ENCODE peak calls at places on chromosomes 1 and 21, in ten cellular contexts. W, C, S, I, F, N, L, Y, Q and T are unnamed samples. For H3K9me2, the result is how much of the 10 kb centered on the place peaks cover.

GRCh38 chr1:171653796-171654704 is 1.6 kb upstream of the MYOC start:
- DNase-seq in W (no peak), C (peak), S (no peak), I (no peak), F (no peak), N (no peak), L (no peak), Y (no peak), Q (peak), T (no peak)

GRCh38 chr21:44432841-44433790 is 22.2 kb upstream of the LRRC3 start:
- DNase-seq in W (no peak), C (no peak), S (no peak), I (no peak), F (no peak), N (no peak), L (no peak), Y (peak), Q (no peak), T (no peak)

GRCh38 chr1:244675167-244675566 is 22.2 kb downstream of the DESI2 start:
- DNase-seq in W (no peak), C (peak), S (no peak), I (no peak), F (no peak), N (no peak), L (no peak), Y (no peak), Q (no peak), T (no peak)

GRCh38 chr1:64687725-64688285 is 57.1 kb upstream of the RAVER2 start:
- DNase-seq in W (no peak), C (peak), S (no peak), I (no peak), F (no peak), N (no peak), L (no peak), Y (no peak), Q (peak), T (peak)

GRCh38 chr1:174131032-174131638 is 28.2 kb upstream of the RABGAP1L start:
- DNase-seq in W (no peak), C (no peak), S (no peak), I (no peak), F (no peak), N (no peak), L (no peak), Y (no peak), Q (no peak), T (no peak)

GRCh38 chr1:64073705-64074104 is 129.7 kb upstream of the UBE2U start:
- DNase-seq in W (no peak), C (no peak), S (no peak), I (no peak), F (no peak), N (no peak), L (no peak), Y (peak), Q (no peak), T (peak)

GRCh38 chr1:10986525-10986890 is 25.9 kb upstream of the TARDBP start:
- DNase-seq in W (no peak), C (no peak), S (no peak), I (no peak), F (no peak), N (no peak), L (no peak), Y (no peak), Q (no peak), T (no peak)

GRCh38 chr1:88061106-88061829 is 622.8 kb upstream of the PKN2 start:
- DNase-seq in W (peak), C (peak), S (peak), I (peak), F (peak), N (peak), L (peak), Y (peak), Q (peak), T (peak)

GRCh38 chr21:44724166-44724565 is 12.8 kb upstream of the TSPEAR start:
- DNase-seq in W (no peak), C (no peak), S (no peak), I (no peak), F (no peak), N (no peak), L (no peak), Y (no peak), Q (no peak), T (no peak)

GRCh38 chr1:201753492-201753891 is 75.5 kb upstream of the IPO9 start:
- DNase-seq in W (no peak), C (no peak), S (no peak), I (no peak), F (no peak), N (no peak), L (no peak), Y (no peak), Q (no peak), T (no peak)

GRCh38 chr1:158942490-158942889 is 11.1 kb downstream of the PYHIN1 start:
- DNase-seq in W (no peak), C (no peak), S (no peak), I (no peak), F (no peak), N (no peak), L (no peak), Y (no peak), Q (no peak), T (no peak)

GRCh38 chr1:245465666-245466065 is 310.9 kb downstream of the KIF26B start:
- DNase-seq in W (no peak), C (no peak), S (no peak), I (no peak), F (no peak), N (no peak), L (no peak), Y (no peak), Q (no peak), T (no peak)

GRCh38 chr1:227891223-227891954 is 56.3 kb downstream of the WNT9A start:
- DNase-seq in W (no peak), C (no peak), S (no peak), I (no peak), F (no peak), N (no peak), L (no peak), Y (peak), Q (peak), T (no peak)

GRCh38 chr1:216815239-216815955 is 92.2 kb upstream of the ESRRG start:
- DNase-seq in W (no peak), C (no peak), S (peak), I (peak), F (no peak), N (no peak), L (no peak), Y (no peak), Q (no peak), T (no peak)

GRCh38 chr1:90362163-90362562 is 354.9 kb downstream of the BARHL2 start:
- DNase-seq in W (no peak), C (no peak), S (no peak), I (no peak), F (no peak), N (no peak), L (no peak), Y (no peak), Q (no peak), T (no peak)

GRCh38 chr1:110916669-110917306 is 43.8 kb downstream of the CD53 start:
- DNase-seq in W (peak), C (peak), S (peak), I (no peak), F (peak), N (peak), L (no peak), Y (no peak), Q (peak), T (peak)

GRCh38 chr1:115666702-115667101 is 24.9 kb downstream of the VANGL1 start:
- DNase-seq in W (no peak), C (no peak), S (no peak), I (no peak), F (no peak), N (no peak), L (no peak), Y (no peak), Q (no peak), T (no peak)

GRCh38 chr1:184753608-184754478 is 815 bp downstream of the EDEM3 start:
- DNase-seq in W (no peak), C (peak), S (peak), I (peak), F (peak), N (peak), L (peak), Y (no peak), Q (peak), T (peak)

GRCh38 chr1:186858923-186859322 is 30.2 kb downstream of the PLA2G4A start:
- DNase-seq in W (no peak), C (peak), S (no peak), I (no peak), F (no peak), N (no peak), L (no peak), Y (no peak), Q (no peak), T (no peak)

GRCh38 chr1:44267438-44267837 is 54.2 kb downstream of the DMAP1 start:
- DNase-seq in W (no peak), C (no peak), S (peak), I (no peak), F (no peak), N (no peak), L (no peak), Y (no peak), Q (no peak), T (no peak)

GRCh38 chr1:108925920-108926319 is 37.4 kb downstream of the CLCC1 start:
- DNase-seq in W (no peak), C (no peak), S (no peak), I (no peak), F (no peak), N (no peak), L (no peak), Y (no peak), Q (no peak), T (no peak)

GRCh38 chr1:160522622-160523345 is at the start of gene SLAMF6:
- DNase-seq in W (no peak), C (no peak), S (no peak), I (no peak), F (peak), N (peak), L (peak), Y (no peak), Q (no peak), T (no peak)

GRCh38 chr21:43900690-43901089 is 35.7 kb downstream of the AGPAT3 start:
- DNase-seq in W (no peak), C (no peak), S (no peak), I (no peak), F (no peak), N (no peak), L (no peak), Y (no peak), Q (no peak), T (no peak)

GRCh38 chr1:201001962-201002361 is 21.6 kb downstream of the KIF21B start:
- DNase-seq in W (no peak), C (no peak), S (no peak), I (no peak), F (no peak), N (no peak), L (no peak), Y (no peak), Q (no peak), T (no peak)

GRCh38 chr1:40039245-40039756 is 1.2 kb upstream of the CAP1 start:
- DNase-seq in W (no peak), C (no peak), S (no peak), I (no peak), F (peak), N (peak), L (peak), Y (no peak), Q (peak), T (no peak)

GRCh38 chr1:8463144-8463927 is 145.4 kb downstream of the SLC45A1 start:
- DNase-seq in W (no peak), C (peak), S (peak), I (no peak), F (no peak), N (no peak), L (peak), Y (peak), Q (peak), T (no peak)

GRCh38 chr1:118788372-118788955 is 199.7 kb downstream of the TBX15 start:
- DNase-seq in W (no peak), C (peak), S (peak), I (no peak), F (no peak), N (no peak), L (no peak), Y (no peak), Q (peak), T (no peak)

GRCh38 chr1:162674018-162674608 is 41.8 kb downstream of the DDR2 start:
- DNase-seq in W (no peak), C (peak), S (no peak), I (no peak), F (no peak), N (no peak), L (no peak), Y (no peak), Q (peak), T (no peak)

GRCh38 chr1:167484726-167485125 is 33.6 kb downstream of the CD247 start:
- DNase-seq in W (no peak), C (no peak), S (no peak), I (no peak), F (no peak), N (no peak), L (no peak), Y (no peak), Q (no peak), T (no peak)

GRCh38 chr1:194908643-194909042 is 1699.6 kb downstream of the KCNT2 start:
- DNase-seq in W (no peak), C (no peak), S (no peak), I (no peak), F (no peak), N (no peak), L (no peak), Y (no peak), Q (no peak), T (no peak)

GRCh38 chr1:168783424-168783823 is 54.4 kb upstream of the DPT start:
- DNase-seq in W (no peak), C (peak), S (peak), I (no peak), F (no peak), N (no peak), L (no peak), Y (no peak), Q (no peak), T (no peak)

GRCh38 chr1:115466433-115466832 is 128.4 kb upstream of the NGF start:
- DNase-seq in W (no peak), C (peak), S (no peak), I (peak), F (no peak), N (no peak), L (no peak), Y (no peak), Q (no peak), T (no peak)

GRCh38 chr1:37267111-37267835 is 207.1 kb upstream of the ZC3H12A start:
- DNase-seq in W (no peak), C (peak), S (no peak), I (peak), F (no peak), N (no peak), L (no peak), Y (peak), Q (no peak), T (no peak)

GRCh38 chr1:204869097-204869496 is 1.6 kb upstream of the NFASC start:
- DNase-seq in W (no peak), C (no peak), S (no peak), I (no peak), F (no peak), N (no peak), L (no peak), Y (no peak), Q (no peak), T (no peak)

GRCh38 chr1:19861034-19861433 is 21.2 kb upstream of the OTUD3 start:
- DNase-seq in W (no peak), C (peak), S (peak), I (no peak), F (no peak), N (no peak), L (no peak), Y (no peak), Q (peak), T (no peak)

GRCh38 chr1:23577056-23577985 is 18.0 kb upstream of the ID3 start:
- DNase-seq in W (no peak), C (peak), S (peak), I (no peak), F (peak), N (peak), L (peak), Y (no peak), Q (peak), T (peak)

GRCh38 chr21:31803039-31804007 is 69.5 kb upstream of the HUNK start:
- DNase-seq in W (no peak), C (no peak), S (no peak), I (no peak), F (no peak), N (no peak), L (no peak), Y (no peak), Q (no peak), T (no peak)

GRCh38 chr1:169305356-169305755 is 62.2 kb downstream of the NME7 start:
- DNase-seq in W (no peak), C (no peak), S (no peak), I (peak), F (no peak), N (no peak), L (no peak), Y (no peak), Q (no peak), T (no peak)

GRCh38 chr1:77197351-77197750 is 21.9 kb downstream of the PIGK start:
- DNase-seq in W (no peak), C (no peak), S (no peak), I (no peak), F (no peak), N (no peak), L (no peak), Y (no peak), Q (no peak), T (no peak)

DNA sequence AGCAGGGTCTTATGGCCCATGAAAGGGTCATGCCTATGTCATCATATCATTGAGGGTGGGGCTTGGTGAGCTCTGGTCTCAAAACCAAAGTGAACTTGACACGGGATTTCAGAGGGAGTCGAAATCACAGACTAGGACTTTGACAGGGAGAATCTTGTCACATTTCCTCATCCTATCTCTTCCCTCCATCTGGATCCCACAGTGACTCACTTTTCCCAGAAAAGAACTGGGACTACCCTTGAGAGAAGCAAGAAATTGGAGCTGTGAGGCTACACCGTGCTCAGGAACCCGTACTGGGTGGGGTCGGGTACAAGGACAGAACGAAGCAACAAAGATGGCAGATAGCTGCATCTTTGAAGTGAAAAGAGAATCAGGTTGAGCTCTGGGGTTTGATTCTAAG is 69.5 kb downstream of the ZSCAN20 start:
- DNase-seq in W (no peak), C (no peak), S (no peak), I (no peak), F (no peak), N (no peak), L (no peak), Y (no peak), Q (no peak), T (no peak)
- H3K9me2 ChIP-seq in W (under half), C (under half), S (under half), I (under half), F (under half), N (under half), L (under half), Y (under half), Q (under half), T (under half)

GRCh38 chr1:236492378-236492777 is 31.4 kb upstream of the LGALS8 start:
- DNase-seq in W (no peak), C (no peak), S (no peak), I (no peak), F (no peak), N (no peak), L (no peak), Y (no peak), Q (no peak), T (no peak)
- H3K9me2 ChIP-seq in W (under half), C (under half), S (under half), I (under half), F (under half), N (under half), L (under half), Y (under half), Q (under half), T (under half)

GRCh38 chr1:203009185-203009584 is 2.0 kb downstream of the TMEM183A start:
- DNase-seq in W (no peak), C (no peak), S (no peak), I (no peak), F (no peak), N (no peak), L (no peak), Y (no peak), Q (no peak), T (no peak)
- H3K9me2 ChIP-seq in W (under half), C (under half), S (under half), I (under half), F (under half), N (under half), L (under half), Y (under half), Q (under half), T (under half)

GRCh38 chr1:116871772-116872146 is 38.0 kb upstream of the PTGFRN start:
- DNase-seq in W (no peak), C (peak), S (no peak), I (no peak), F (no peak), N (no peak), L (no peak), Y (no peak), Q (no peak), T (peak)
- H3K9me2 ChIP-seq in W (under half), C (under half), S (under half), I (under half), F (under half), N (under half), L (under half), Y (under half), Q (under half), T (under half)

DNA sequence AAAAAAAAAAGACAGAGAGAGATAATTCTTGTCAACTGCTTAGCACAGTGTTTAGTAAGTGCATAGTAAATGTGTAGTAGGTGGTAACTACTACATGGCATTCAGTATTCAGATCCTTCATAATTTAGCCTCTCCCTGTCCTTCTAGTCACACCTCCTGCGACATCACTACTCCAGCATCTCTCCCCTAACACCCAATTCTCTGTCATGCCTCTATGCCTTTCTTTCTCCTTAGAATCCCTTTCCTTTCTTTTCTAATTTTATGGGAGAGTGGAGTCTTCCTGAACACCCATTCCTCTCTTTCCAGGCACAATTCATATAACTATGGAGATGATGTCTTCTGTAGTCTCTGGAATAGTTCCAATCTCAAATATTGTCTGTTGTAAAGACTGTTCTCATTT is 3.9 kb upstream of the VPS72 start:
- DNase-seq in W (no peak), C (peak), S (no peak), I (no peak), F (no peak), N (no peak), L (no peak), Y (no peak), Q (no peak), T (no peak)
- H3K9me2 ChIP-seq in W (under half), C (under half), S (under half), I (under half), F (under half), N (under half), L (under half), Y (under half), Q (under half), T (under half)

DNA sequence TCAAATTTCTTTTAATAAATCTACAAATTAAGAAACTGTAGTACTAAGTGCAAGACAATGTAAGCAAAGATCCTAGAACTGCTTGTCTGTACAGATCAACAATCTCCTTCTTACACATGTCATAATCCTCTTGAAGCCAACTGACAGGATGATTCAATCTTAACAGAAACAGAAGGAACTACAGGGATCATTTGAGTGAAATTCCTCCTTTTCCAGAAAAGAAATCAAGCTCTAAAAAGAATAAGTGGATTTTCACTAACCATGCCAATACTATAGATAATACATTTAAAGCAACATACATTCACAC is 53.2 kb downstream of the RAB3GAP2 start:
- DNase-seq in W (no peak), C (no peak), S (no peak), I (no peak), F (no peak), N (no peak), L (no peak), Y (no peak), Q (no peak), T (no peak)
- H3K9me2 ChIP-seq in W (under half), C (under half), S (under half), I (under half), F (under half), N (under half), L (under half), Y (under half), Q (under half), T (under half)